ENCODE peak calls at places on chromosomes 5 and 9, in six cellular contexts. One of them, this sample, is unnamed.

GRCh38 chr9:107732781-107733529 is 243.4 kb upstream of the KLF4 start:
- DNase-seq in MM.1S: no peak
- DNase-seq in HCT116: no peak
- DNase-seq in H1: no peak
- DNase-seq in fibroblast of lung: peak
- DNase-seq in mesendoderm: no peak
- DNase-seq in this sample: no peak

GRCh38 chr9:110303136-110303535 is 34.5 kb downstream of the TXNDC8 start:
- DNase-seq in HCT116: no peak
- DNase-seq in fibroblast of lung: peak
- DNase-seq in H1: no peak
- DNase-seq in MM.1S: no peak
- DNase-seq in mesendoderm: no peak
- DNase-seq in this sample: no peak

GRCh38 chr9:14313378-14313940 is 482 bp downstream of the NFIB start:
- DNase-seq in H1: no peak
- DNase-seq in fibroblast of lung: peak
- DNase-seq in HCT116: no peak
- DNase-seq in MM.1S: no peak
- DNase-seq in mesendoderm: peak
- DNase-seq in this sample: no peak

GRCh38 chr5:115847290-115847689 is 5.6 kb downstream of the AP3S1 start:
- DNase-seq in HCT116: peak
- DNase-seq in mesendoderm: no peak
- DNase-seq in MM.1S: no peak
- DNase-seq in fibroblast of lung: no peak
- DNase-seq in H1: no peak
- DNase-seq in this sample: no peak

GRCh38 chr5:3362606-3362910 is 233.1 kb upstream of the IRX1 start:
- DNase-seq in fibroblast of lung: no peak
- DNase-seq in MM.1S: no peak
- DNase-seq in H1: no peak
- DNase-seq in mesendoderm: no peak
- DNase-seq in HCT116: no peak
- DNase-seq in this sample: no peak

GRCh38 chr5:87765009-87765408 is 352.3 kb upstream of the CCNH start:
- DNase-seq in HCT116: no peak
- DNase-seq in fibroblast of lung: no peak
- DNase-seq in mesendoderm: peak
- DNase-seq in H1: no peak
- DNase-seq in MM.1S: no peak
- DNase-seq in this sample: no peak

GRCh38 chr5:133688386-133688785 is 76.0 kb upstream of the FSTL4 start:
- DNase-seq in fibroblast of lung: no peak
- DNase-seq in H1: no peak
- DNase-seq in HCT116: no peak
- DNase-seq in MM.1S: no peak
- DNase-seq in mesendoderm: no peak
- DNase-seq in this sample: no peak

GRCh38 chr9:134670042-134670525 is 28.5 kb downstream of the COL5A1 start:
- DNase-seq in HCT116: no peak
- DNase-seq in H1: no peak
- DNase-seq in MM.1S: no peak
- DNase-seq in mesendoderm: peak
- DNase-seq in fibroblast of lung: peak
- DNase-seq in this sample: no peak

GRCh38 chr9:23582836-23583235 is 243.2 kb downstream of the ELAVL2 start:
- DNase-seq in MM.1S: no peak
- DNase-seq in mesendoderm: no peak
- DNase-seq in H1: no peak
- DNase-seq in HCT116: no peak
- DNase-seq in fibroblast of lung: no peak
- DNase-seq in this sample: no peak

GRCh38 chr5:103211858-103212500 is 46.6 kb upstream of the MACIR start:
- DNase-seq in H1: no peak
- DNase-seq in MM.1S: peak
- DNase-seq in HCT116: no peak
- DNase-seq in fibroblast of lung: no peak
- DNase-seq in mesendoderm: no peak
- DNase-seq in this sample: no peak

GRCh38 chr5:163473613-163474243 is 13.3 kb downstream of the HMMR start:
- DNase-seq in MM.1S: peak
- DNase-seq in HCT116: no peak
- DNase-seq in fibroblast of lung: peak
- DNase-seq in H1: no peak
- DNase-seq in mesendoderm: no peak
- DNase-seq in this sample: no peak

GRCh38 chr9:89375181-89375760 is 57.0 kb downstream of the SECISBP2 start:
- DNase-seq in mesendoderm: peak
- DNase-seq in H1: no peak
- DNase-seq in HCT116: no peak
- DNase-seq in fibroblast of lung: no peak
- DNase-seq in MM.1S: no peak
- DNase-seq in this sample: no peak

GRCh38 chr5:142215915-142216681 is 107.5 kb downstream of the NDFIP1 start:
- DNase-seq in H1: no peak
- DNase-seq in HCT116: peak
- DNase-seq in mesendoderm: peak
- DNase-seq in MM.1S: no peak
- DNase-seq in fibroblast of lung: peak
- DNase-seq in this sample: no peak

GRCh38 chr5:53173083-53173482 is 63.5 kb upstream of the MOCS2 start:
- DNase-seq in mesendoderm: no peak
- DNase-seq in fibroblast of lung: no peak
- DNase-seq in H1: no peak
- DNase-seq in MM.1S: no peak
- DNase-seq in HCT116: no peak
- DNase-seq in this sample: no peak

GRCh38 chr5:78242001-78242400 is 52.5 kb downstream of the AP3B1 start:
- DNase-seq in MM.1S: no peak
- DNase-seq in mesendoderm: no peak
- DNase-seq in H1: no peak
- DNase-seq in fibroblast of lung: no peak
- DNase-seq in HCT116: no peak
- DNase-seq in this sample: no peak

GRCh38 chr9:7974335-7975005 is 174.9 kb upstream of the DMAC1 start:
- DNase-seq in HCT116: no peak
- DNase-seq in MM.1S: no peak
- DNase-seq in H1: no peak
- DNase-seq in mesendoderm: no peak
- DNase-seq in fibroblast of lung: no peak
- DNase-seq in this sample: no peak

GRCh38 chr5:109688647-109688998 is 1.1 kb upstream of the MAN2A1 start:
- DNase-seq in MM.1S: peak
- DNase-seq in HCT116: peak
- DNase-seq in mesendoderm: peak
- DNase-seq in fibroblast of lung: peak
- DNase-seq in H1: no peak
- DNase-seq in this sample: no peak

GRCh38 chr5:173472164-173472563 is 143.9 kb upstream of the STC2 start:
- DNase-seq in H1: no peak
- DNase-seq in mesendoderm: no peak
- DNase-seq in MM.1S: no peak
- DNase-seq in fibroblast of lung: peak
- DNase-seq in HCT116: peak
- DNase-seq in this sample: no peak

GRCh38 chr5:151141535-151141934 is 16.0 kb downstream of the ANXA6 start:
- DNase-seq in mesendoderm: no peak
- DNase-seq in fibroblast of lung: no peak
- DNase-seq in MM.1S: peak
- DNase-seq in HCT116: no peak
- DNase-seq in H1: no peak
- DNase-seq in this sample: no peak

GRCh38 chr9:127074561-127075548 is 47.6 kb downstream of the ANGPTL2 start:
- DNase-seq in fibroblast of lung: no peak
- DNase-seq in H1: no peak
- DNase-seq in HCT116: no peak
- DNase-seq in MM.1S: peak
- DNase-seq in mesendoderm: no peak
- DNase-seq in this sample: peak

GRCh38 chr9:19830796-19831195 is 42.0 kb upstream of the SLC24A2 start:
- DNase-seq in mesendoderm: no peak
- DNase-seq in HCT116: no peak
- DNase-seq in MM.1S: no peak
- DNase-seq in H1: no peak
- DNase-seq in fibroblast of lung: no peak
- DNase-seq in this sample: no peak

GRCh38 chr9:104779946-104780539 is 16.1 kb downstream of the NIPSNAP3B start:
- DNase-seq in MM.1S: no peak
- DNase-seq in mesendoderm: no peak
- DNase-seq in HCT116: no peak
- DNase-seq in fibroblast of lung: no peak
- DNase-seq in H1: no peak
- DNase-seq in this sample: no peak

GRCh38 chr9:105148328-105149006 is 96.0 kb upstream of the SLC44A1 start:
- DNase-seq in H1: peak
- DNase-seq in mesendoderm: peak
- DNase-seq in HCT116: no peak
- DNase-seq in MM.1S: no peak
- DNase-seq in fibroblast of lung: no peak
- DNase-seq in this sample: no peak

GRCh38 chr5:174326372-174326771 is 280.9 kb downstream of the NSG2 start:
- DNase-seq in mesendoderm: no peak
- DNase-seq in fibroblast of lung: no peak
- DNase-seq in HCT116: no peak
- DNase-seq in MM.1S: no peak
- DNase-seq in H1: no peak
- DNase-seq in this sample: no peak

GRCh38 chr9:32572900-32573523 is at the start of gene NDUFB6:
- DNase-seq in H1: no peak
- DNase-seq in HCT116: peak
- DNase-seq in fibroblast of lung: peak
- DNase-seq in MM.1S: peak
- DNase-seq in mesendoderm: peak
- DNase-seq in this sample: peak

GRCh38 chr9:82720515-82720914 is 342.4 kb downstream of the RASEF start:
- DNase-seq in mesendoderm: no peak
- DNase-seq in fibroblast of lung: no peak
- DNase-seq in H1: no peak
- DNase-seq in MM.1S: no peak
- DNase-seq in HCT116: no peak
- DNase-seq in this sample: no peak

GRCh38 chr9:129370770-129371169 is 192.7 kb upstream of the IER5L start:
- DNase-seq in H1: no peak
- DNase-seq in MM.1S: no peak
- DNase-seq in mesendoderm: no peak
- DNase-seq in fibroblast of lung: no peak
- DNase-seq in HCT116: no peak
- DNase-seq in this sample: no peak

GRCh38 chr5:158022393-158022792 is 163.4 kb upstream of the CLINT1 start:
- DNase-seq in H1: no peak
- DNase-seq in fibroblast of lung: no peak
- DNase-seq in HCT116: no peak
- DNase-seq in MM.1S: no peak
- DNase-seq in mesendoderm: no peak
- DNase-seq in this sample: no peak

GRCh38 chr9:79917417-79917816 is 345.7 kb downstream of the TLE4 start:
- DNase-seq in mesendoderm: no peak
- DNase-seq in H1: no peak
- DNase-seq in fibroblast of lung: no peak
- DNase-seq in HCT116: no peak
- DNase-seq in MM.1S: no peak
- DNase-seq in this sample: no peak

GRCh38 chr5:61964199-61964598 is 341.8 kb upstream of the KIF2A start:
- DNase-seq in H1: no peak
- DNase-seq in HCT116: no peak
- DNase-seq in fibroblast of lung: peak
- DNase-seq in mesendoderm: no peak
- DNase-seq in MM.1S: no peak
- DNase-seq in this sample: no peak

GRCh38 chr9:89463986-89464901 is 33.7 kb downstream of the SEMA4D start:
- DNase-seq in HCT116: no peak
- DNase-seq in H1: no peak
- DNase-seq in MM.1S: peak
- DNase-seq in mesendoderm: no peak
- DNase-seq in fibroblast of lung: no peak
- DNase-seq in this sample: no peak

GRCh38 chr9:4080889-4081548 is 218.8 kb downstream of the GLIS3 start:
- DNase-seq in H1: no peak
- DNase-seq in MM.1S: no peak
- DNase-seq in mesendoderm: peak
- DNase-seq in HCT116: no peak
- DNase-seq in fibroblast of lung: peak
- DNase-seq in this sample: no peak

GRCh38 chr9:137241490-137242328 is 622 bp downstream of the TUBB4B start:
- DNase-seq in fibroblast of lung: peak
- DNase-seq in HCT116: no peak
- DNase-seq in H1: no peak
- DNase-seq in mesendoderm: no peak
- DNase-seq in MM.1S: peak
- DNase-seq in this sample: no peak

GRCh38 chr5:30781642-30782041 is 411.8 kb upstream of the CDH6 start:
- DNase-seq in MM.1S: no peak
- DNase-seq in HCT116: no peak
- DNase-seq in fibroblast of lung: no peak
- DNase-seq in H1: no peak
- DNase-seq in mesendoderm: peak
- DNase-seq in this sample: no peak
- H3K9ac ChIP-seq in MM.1S: no peak
- H3K9ac ChIP-seq in HCT116: no peak
- H3K9ac ChIP-seq in fibroblast of lung: no peak
- H3K9ac ChIP-seq in H1: no peak
- H3K9ac ChIP-seq in mesendoderm: no peak
- H3K9ac ChIP-seq in this sample: no peak

DNA sequence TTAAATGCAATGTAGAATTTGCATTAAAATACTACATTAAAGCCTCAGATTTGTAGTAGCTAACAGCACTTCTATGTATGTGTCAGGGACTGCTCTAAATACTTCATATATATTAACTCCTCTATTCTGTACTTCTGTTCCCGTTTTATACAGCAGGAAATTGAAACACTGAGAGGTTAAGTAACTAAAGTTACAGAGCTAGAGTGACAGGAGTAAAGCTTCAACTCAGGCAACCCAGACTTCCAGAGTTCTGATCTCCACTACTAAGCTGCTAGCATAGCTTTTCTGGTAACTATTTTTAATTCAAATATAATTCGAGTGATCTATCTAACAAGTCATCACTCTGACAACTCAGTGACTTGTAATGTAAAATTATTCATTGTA is 605 bp upstream of the APC start:
- DNase-seq in HCT116: no peak
- DNase-seq in mesendoderm: no peak
- DNase-seq in fibroblast of lung: no peak
- DNase-seq in H1: no peak
- DNase-seq in MM.1S: no peak
- DNase-seq in this sample: no peak
- H3K4me3 ChIP-seq in HCT116: peak
- H3K4me3 ChIP-seq in mesendoderm: no peak
- H3K4me3 ChIP-seq in fibroblast of lung: peak
- H3K4me3 ChIP-seq in H1: peak
- H3K4me3 ChIP-seq in MM.1S: peak
- H3K4me3 ChIP-seq in this sample: peak

GRCh38 chr5:1322036-1322903 is 22.6 kb downstream of the CLPTM1L start:
- DNase-seq in H1: no peak
- DNase-seq in mesendoderm: no peak
- DNase-seq in MM.1S: no peak
- DNase-seq in fibroblast of lung: no peak
- DNase-seq in HCT116: no peak
- DNase-seq in this sample: no peak
- H3K9ac ChIP-seq in H1: no peak
- H3K9ac ChIP-seq in mesendoderm: no peak
- H3K9ac ChIP-seq in MM.1S: no peak
- H3K9ac ChIP-seq in fibroblast of lung: no peak
- H3K9ac ChIP-seq in HCT116: no peak
- H3K9ac ChIP-seq in this sample: no peak

GRCh38 chr9:35618854-35619799 is 914 bp upstream of the CD72 start:
- DNase-seq in MM.1S: no peak
- DNase-seq in fibroblast of lung: peak
- DNase-seq in HCT116: no peak
- DNase-seq in mesendoderm: no peak
- DNase-seq in H1: no peak
- DNase-seq in this sample: no peak
- H3K4me3 ChIP-seq in MM.1S: no peak
- H3K4me3 ChIP-seq in fibroblast of lung: no peak
- H3K4me3 ChIP-seq in HCT116: no peak
- H3K4me3 ChIP-seq in mesendoderm: no peak
- H3K4me3 ChIP-seq in H1: no peak
- H3K4me3 ChIP-seq in this sample: no peak

This sample was measured in neuronal stem cell.